ENCODE peak calls at places on chromosomes 7 and 10, in eight cellular contexts. H, W, M, T, K, Q, Y and D are unnamed samples.
A peak's percentile ranks its signal among the peaks of the same experiment; 100 is the strongest.

GRCh38 chr7:27173412-27174076 is 576 bp downstream of the HOXA10 start:
- DNase-seq in H (no peak), W (peak; percentile 3), M (no peak), T (peak; percentile 76), K (no peak), Q (no peak), Y (no peak), D (no peak)

GRCh38 chr7:47227762-47228177 is 354.1 kb downstream of the TNS3 start:
- DNase-seq in H (no peak), W (no peak), M (no peak), T (no peak), K (no peak), Q (no peak), Y (peak; percentile 43), D (no peak)

GRCh38 chr10:119103241-119103640 is 672 bp upstream of the DENND10 start:
- DNase-seq in H (no peak), W (no peak), M (no peak), T (no peak), K (no peak), Q (no peak), Y (no peak), D (no peak)

GRCh38 chr10:86330778-86331763 is 35.5 kb downstream of the GRID1 start:
- DNase-seq in H (no peak), W (no peak), M (no peak), T (no peak), K (no peak), Q (no peak), Y (no peak), D (no peak)

GRCh38 chr7:2542011-2542923 is 13.1 kb downstream of the BRAT1 start:
- DNase-seq in H (no peak), W (no peak), M (no peak), T (peak; percentile 66), K (no peak), Q (no peak), Y (no peak), D (no peak)

GRCh38 chr10:7193369-7193768 is 217.5 kb downstream of the SFMBT2 start:
- DNase-seq in H (no peak), W (no peak), M (no peak), T (no peak), K (no peak), Q (no peak), Y (no peak), D (no peak)

GRCh38 chr10:102302611-102303010 is 57.3 kb downstream of the GBF1 start:
- DNase-seq in H (no peak), W (no peak), M (no peak), T (no peak), K (no peak), Q (no peak), Y (peak; percentile 64), D (no peak)

GRCh38 chr10:74186678-74187077 is 35.7 kb downstream of the ADK start:
- DNase-seq in H (no peak), W (no peak), M (no peak), T (no peak), K (no peak), Q (no peak), Y (no peak), D (no peak)

GRCh38 chr7:102451371-102452054 is 13.2 kb downstream of the ALKBH4 start:
- DNase-seq in H (no peak), W (no peak), M (peak; percentile 83), T (no peak), K (no peak), Q (peak; percentile 77), Y (no peak), D (peak; percentile 60)

GRCh38 chr10:132158122-132158741 is 28.5 kb upstream of the DPYSL4 start:
- DNase-seq in H (no peak), W (no peak), M (no peak), T (no peak), K (no peak), Q (no peak), Y (no peak), D (no peak)

GRCh38 chr10:89426230-89426868 is 12.0 kb downstream of the IFIT5 start:
- DNase-seq in H (no peak), W (no peak), M (no peak), T (no peak), K (no peak), Q (peak; percentile 69), Y (peak; percentile 83), D (no peak)

GRCh38 chr7:47622946-47623640 is 41.2 kb upstream of the TNS3 start:
- DNase-seq in H (no peak), W (no peak), M (no peak), T (no peak), K (no peak), Q (no peak), Y (peak; percentile 80), D (no peak)

GRCh38 chr7:128268233-128268632 is 27.2 kb downstream of the LEP start:
- DNase-seq in H (no peak), W (no peak), M (no peak), T (no peak), K (no peak), Q (no peak), Y (no peak), D (no peak)

GRCh38 chr10:96642973-96643372 is 56.2 kb upstream of the TM9SF3 start:
- DNase-seq in H (peak; percentile 52), W (no peak), M (peak; percentile 71), T (peak; percentile 90), K (peak; percentile 36), Q (no peak), Y (peak; percentile 13), D (no peak)

GRCh38 chr10:17088118-17088806 is 41.3 kb downstream of the CUBN start:
- DNase-seq in H (no peak), W (no peak), M (no peak), T (no peak), K (no peak), Q (peak; percentile 38), Y (peak; percentile 45), D (no peak)

GRCh38 chr7:132906193-132906829 is 175.6 kb downstream of the CHCHD3 start:
- DNase-seq in H (no peak), W (no peak), M (no peak), T (no peak), K (no peak), Q (no peak), Y (no peak), D (no peak)

GRCh38 chr7:73606801-73607691 is 17.3 kb downstream of the MLXIPL start:
- DNase-seq in H (peak; percentile 63), W (peak; percentile 54), M (peak; percentile 29), T (peak; percentile 82), K (peak; percentile 21), Q (peak; percentile 67), Y (peak; percentile 31), D (no peak)

GRCh38 chr10:85826377-85826776 is 540.2 kb downstream of the GRID1 start:
- DNase-seq in H (no peak), W (no peak), M (no peak), T (no peak), K (no peak), Q (no peak), Y (no peak), D (no peak)

GRCh38 chr10:120424198-120424464 is 32.9 kb upstream of the PLPP4 start:
- DNase-seq in H (no peak), W (no peak), M (no peak), T (no peak), K (no peak), Q (no peak), Y (no peak), D (no peak)

GRCh38 chr7:135254-135653 is 57.1 kb upstream of the FAM20C start:
- DNase-seq in H (no peak), W (no peak), M (no peak), T (no peak), K (no peak), Q (no peak), Y (no peak), D (no peak)

GRCh38 chr7:106063039-106063438 is 49.1 kb downstream of the SYPL1 start:
- DNase-seq in H (no peak), W (no peak), M (no peak), T (no peak), K (no peak), Q (no peak), Y (no peak), D (no peak)

GRCh38 chr7:65951837-65952578 is 30.0 kb downstream of the GUSB start:
- DNase-seq in H (no peak), W (no peak), M (peak; percentile 15), T (no peak), K (no peak), Q (no peak), Y (peak; percentile 23), D (no peak)